ENCODE peak calls at places on chromosomes 3 and 15, in six cellular contexts. B is AG08395, X is fibroblast of lung, E is HCEC 1CT, H is spleen, Q is upper lobe of right lung. A is an unnamed sample.

GRCh38 chr3:151589311-151589710 is 128.4 kb upstream of the IGSF10 start:
- DNase-seq in B (no peak), X (no peak), E (no peak), H (no peak), Q (no peak), A (no peak)

GRCh38 chr3:38029400-38030125 is at the start of gene PLCD1:
- DNase-seq in B (peak), X (peak), E (peak), H (peak), Q (peak), A (peak)

GRCh38 chr3:56468184-56469106 is at the start of gene ERC2:
- DNase-seq in B (peak), X (peak), E (no peak), H (no peak), Q (peak), A (no peak)

GRCh38 chr15:22919171-22919570 is 61.0 kb downstream of the CYFIP1 start:
- DNase-seq in B (no peak), X (no peak), E (no peak), H (no peak), Q (no peak), A (no peak)

GRCh38 chr15:96334017-96334704 is 3.7 kb downstream of the NR2F2 start:
- DNase-seq in B (no peak), X (no peak), E (peak), H (no peak), Q (peak), A (no peak)

GRCh38 chr15:66923438-66923881 is 141.9 kb upstream of the SMAD3 start:
- DNase-seq in B (no peak), X (no peak), E (no peak), H (no peak), Q (no peak), A (peak)

GRCh38 chr3:70550723-70551319 is 238.4 kb upstream of the MDFIC2 start:
- DNase-seq in B (no peak), X (peak), E (peak), H (peak), Q (peak), A (no peak)

GRCh38 chr3:81753416-81754014 is 7.9 kb downstream of the GBE1 start:
- DNase-seq in B (no peak), X (no peak), E (no peak), H (no peak), Q (no peak), A (no peak)

GRCh38 chr15:68550498-68551295 is 28.1 kb upstream of the CORO2B start:
- DNase-seq in B (peak), X (peak), E (peak), H (peak), Q (peak), A (no peak)

GRCh38 chr3:10173095-10173925 is 8.6 kb downstream of the IRAK2 start:
- DNase-seq in B (no peak), X (no peak), E (peak), H (no peak), Q (no peak), A (no peak)

GRCh38 chr3:167684389-167684993 is 30.7 kb upstream of the WDR49 start:
- DNase-seq in B (peak), X (peak), E (peak), H (no peak), Q (no peak), A (no peak)

GRCh38 chr15:101255615-101256350 is 3.9 kb upstream of the CHSY1 start:
- DNase-seq in B (no peak), X (peak), E (no peak), H (no peak), Q (no peak), A (no peak)

GRCh38 chr15:100663550-100664335 is 61.4 kb downstream of the ASB7 start:
- DNase-seq in B (peak), X (no peak), E (no peak), H (no peak), Q (no peak), A (no peak)

GRCh38 chr3:55488398-55489055 is 1.4 kb upstream of the WNT5A start:
- DNase-seq in B (peak), X (peak), E (peak), H (no peak), Q (peak), A (no peak)

GRCh38 chr3:36172699-36173098 is 207.6 kb upstream of the STAC start:
- DNase-seq in B (no peak), X (no peak), E (no peak), H (no peak), Q (no peak), A (no peak)

GRCh38 chr3:187012609-187013051 is 82.3 kb downstream of the ST6GAL1 start:
- DNase-seq in B (no peak), X (no peak), E (no peak), H (peak), Q (no peak), A (no peak)

GRCh38 chr3:57164606-57165573 is at the start of gene IL17RD:
- DNase-seq in B (peak), X (peak), E (peak), H (peak), Q (peak), A (peak)

GRCh38 chr3:14242490-14243311 is 64.1 kb downstream of the LSM3 start:
- DNase-seq in B (no peak), X (no peak), E (no peak), H (no peak), Q (no peak), A (peak)

GRCh38 chr3:171829841-171830559 is 13.1 kb upstream of the TMEM212 start:
- DNase-seq in B (peak), X (peak), E (peak), H (peak), Q (peak), A (peak)

GRCh38 chr3:155411500-155412223 is 118.2 kb upstream of the STRIT1 start:
- DNase-seq in B (no peak), X (no peak), E (no peak), H (no peak), Q (no peak), A (no peak)

GRCh38 chr15:40906947-40907802 is 12.9 kb downstream of the VPS18 start:
- DNase-seq in B (no peak), X (no peak), E (no peak), H (peak), Q (peak), A (peak)

GRCh38 chr3:57434041-57434440 is 110.1 kb downstream of the DNAH12 start:
- DNase-seq in B (peak), X (peak), E (peak), H (no peak), Q (no peak), A (no peak)

GRCh38 chr3:15805756-15806266 is 8.0 kb upstream of the ANKRD28 start:
- DNase-seq in B (no peak), X (peak), E (peak), H (no peak), Q (no peak), A (no peak)

GRCh38 chr15:25682349-25682748 is 180.8 kb downstream of the ATP10A start:
- DNase-seq in B (no peak), X (no peak), E (no peak), H (no peak), Q (no peak), A (peak)

GRCh38 chr3:190017575-190018288 is 103.0 kb downstream of the P3H2 start:
- DNase-seq in B (peak), X (peak), E (peak), H (no peak), Q (no peak), A (no peak)

GRCh38 chr3:42638339-42638842 is 15.1 kb upstream of the ZBTB47 start:
- DNase-seq in B (no peak), X (no peak), E (no peak), H (no peak), Q (no peak), A (no peak)